ENCODE peak calls at places on chromosomes 1 and 21, in seven cellular contexts. S, Y, J, V, Q, O and C are unnamed samples.

GRCh38 chr21:17003763-17004373 is 509.0 kb upstream of the CXADR start:
- DNase-seq in S (no peak), Y (no peak), J (peak), V (no peak), Q (peak), O (no peak), C (no peak)

GRCh38 chr1:219412772-219413171 is 200.1 kb downstream of the ZC3H11B start:
- DNase-seq in S (no peak), Y (no peak), J (peak), V (no peak), Q (no peak), O (no peak), C (no peak)

GRCh38 chr1:187038789-187039188 is 210.0 kb downstream of the PLA2G4A start:
- DNase-seq in S (no peak), Y (peak), J (peak), V (no peak), Q (no peak), O (no peak), C (no peak)

GRCh38 chr1:78491311-78492071 is 717 bp downstream of the PTGFR start:
- DNase-seq in S (no peak), Y (no peak), J (peak), V (no peak), Q (peak), O (no peak), C (no peak)

GRCh38 chr1:36464605-36465393 is 615 bp upstream of the MRPS15 start:
- DNase-seq in S (no peak), Y (no peak), J (peak), V (no peak), Q (no peak), O (no peak), C (no peak)

GRCh38 chr1:68955424-68955823 is 458.5 kb upstream of the DEPDC1 start:
- DNase-seq in S (no peak), Y (no peak), J (peak), V (no peak), Q (no peak), O (no peak), C (no peak)

GRCh38 chr1:21517660-21518480 is 8.6 kb downstream of the ALPL start:
- DNase-seq in S (no peak), Y (no peak), J (no peak), V (no peak), Q (no peak), O (no peak), C (no peak)

GRCh38 chr1:53046930-53047329 is 15.1 kb upstream of the PODN start:
- DNase-seq in S (no peak), Y (no peak), J (peak), V (no peak), Q (peak), O (no peak), C (no peak)

GRCh38 chr1:172086137-172086536 is 244.8 kb downstream of the DNM3 start:
- DNase-seq in S (no peak), Y (no peak), J (no peak), V (no peak), Q (no peak), O (no peak), C (no peak)

GRCh38 chr1:53370369-53370961 is 42.6 kb upstream of the LRP8 start:
- DNase-seq in S (no peak), Y (no peak), J (no peak), V (no peak), Q (no peak), O (no peak), C (peak)

GRCh38 chr1:153394391-153394790 is 3.5 kb upstream of the S100A8 start:
- DNase-seq in S (no peak), Y (no peak), J (no peak), V (no peak), Q (no peak), O (no peak), C (no peak)

GRCh38 chr1:186503210-186503609 is 42.3 kb upstream of the PDC start:
- DNase-seq in S (no peak), Y (no peak), J (no peak), V (no peak), Q (peak), O (no peak), C (no peak)

GRCh38 chr1:185054365-185055060 is 9.2 kb downstream of the RNF2 start:
- DNase-seq in S (no peak), Y (no peak), J (no peak), V (no peak), Q (no peak), O (no peak), C (peak)

GRCh38 chr1:57623039-57623790 is 199.4 kb upstream of the DAB1 start:
- DNase-seq in S (no peak), Y (no peak), J (peak), V (no peak), Q (no peak), O (peak), C (no peak)

GRCh38 chr1:62306065-62306464 is 13.2 kb downstream of the KANK4 start:
- DNase-seq in S (no peak), Y (no peak), J (no peak), V (no peak), Q (no peak), O (no peak), C (no peak)

GRCh38 chr21:39712976-39713375 is 32.0 kb upstream of the IGSF5 start:
- DNase-seq in S (no peak), Y (no peak), J (no peak), V (no peak), Q (no peak), O (no peak), C (no peak)

GRCh38 chr1:56375184-56375837 is 204.1 kb downstream of the PLPP3 start:
- DNase-seq in S (no peak), Y (no peak), J (peak), V (no peak), Q (no peak), O (no peak), C (no peak)

GRCh38 chr1:228274452-228275153 is 66.8 kb downstream of the OBSCN start:
- DNase-seq in S (peak), Y (no peak), J (no peak), V (no peak), Q (no peak), O (no peak), C (no peak)

GRCh38 chr1:9410737-9411297 is 118.1 kb downstream of the SPSB1 start:
- DNase-seq in S (no peak), Y (peak), J (peak), V (no peak), Q (peak), O (no peak), C (no peak)

GRCh38 chr1:22259581-22260282 is 116.8 kb upstream of the WNT4 start:
- DNase-seq in S (peak), Y (no peak), J (peak), V (no peak), Q (peak), O (no peak), C (no peak)

GRCh38 chr1:37734629-37735591 is 30.0 kb downstream of the EPHA10 start:
- DNase-seq in S (no peak), Y (no peak), J (no peak), V (no peak), Q (no peak), O (no peak), C (peak)

GRCh38 chr1:77639056-77639455 is 43.4 kb downstream of the ZZZ3 start:
- DNase-seq in S (no peak), Y (no peak), J (peak), V (no peak), Q (no peak), O (no peak), C (no peak)

GRCh38 chr1:161164901-161165620 is 1.2 kb upstream of the PPOX start:
- DNase-seq in S (no peak), Y (no peak), J (no peak), V (no peak), Q (no peak), O (no peak), C (no peak)

GRCh38 chr1:243268284-243268653 is 12.4 kb downstream of the SDCCAG8 start:
- DNase-seq in S (no peak), Y (peak), J (peak), V (no peak), Q (peak), O (no peak), C (no peak)

GRCh38 chr1:87150143-87150542 is 178.5 kb upstream of the LMO4 start:
- DNase-seq in S (no peak), Y (no peak), J (no peak), V (no peak), Q (no peak), O (no peak), C (no peak)

GRCh38 chr1:153685578-153686340 is 7.3 kb downstream of the NPR1 start:
- DNase-seq in S (peak), Y (no peak), J (no peak), V (no peak), Q (no peak), O (no peak), C (no peak)

GRCh38 chr1:97792655-97793054 is 128.2 kb downstream of the DPYD start:
- DNase-seq in S (no peak), Y (no peak), J (no peak), V (no peak), Q (no peak), O (no peak), C (no peak)

GRCh38 chr1:25222606-25223005 is 9.7 kb downstream of the SYF2 start:
- DNase-seq in S (no peak), Y (no peak), J (no peak), V (no peak), Q (no peak), O (no peak), C (no peak)

GRCh38 chr1:33455537-33456301 is 16.7 kb upstream of the ZSCAN20 start:
- DNase-seq in S (no peak), Y (peak), J (peak), V (no peak), Q (peak), O (peak), C (no peak)

GRCh38 chr1:85661767-85662166 is 46.5 kb downstream of the ZNHIT6 start:
- DNase-seq in S (peak), Y (no peak), J (no peak), V (no peak), Q (no peak), O (no peak), C (no peak)

GRCh38 chr1:93051961-93052360 is 27.1 kb upstream of the MTF2 start:
- DNase-seq in S (no peak), Y (no peak), J (no peak), V (no peak), Q (no peak), O (no peak), C (no peak)

DNA sequence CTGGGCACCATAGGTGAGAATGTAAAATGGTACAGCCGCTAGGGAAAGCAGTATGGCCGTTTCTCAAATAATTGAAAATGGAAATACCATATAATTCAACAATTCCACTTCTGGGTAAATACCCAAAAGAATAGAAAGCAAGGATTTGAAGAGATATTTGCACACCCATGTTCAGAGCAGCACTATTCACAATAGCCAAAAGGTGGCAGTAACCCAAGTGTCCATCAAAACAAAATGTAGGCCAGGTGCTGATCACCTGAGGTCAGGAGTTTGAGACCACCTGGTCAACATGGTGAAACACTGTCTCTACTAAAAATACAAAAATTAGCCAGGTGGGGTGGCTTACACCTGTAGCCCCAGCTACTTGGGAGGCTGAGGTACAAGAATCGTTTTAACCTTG is 62.1 kb downstream of the OLIG1 start:
- DNase-seq in S (no peak), Y (no peak), J (no peak), V (no peak), Q (no peak), O (no peak), C (no peak)
- TF ChIP-seq CTCF in S (no peak), Y (peak), J (peak), V (peak), Q (peak), O (no peak), C (peak)

GRCh38 chr1:178192686-178193085 is 98.8 kb downstream of the RASAL2 start:
- DNase-seq in S (no peak), Y (no peak), J (peak), V (no peak), Q (peak), O (no peak), C (no peak)

GRCh38 chr1:178188306-178188705 is 94.4 kb downstream of the RASAL2 start:
- DNase-seq in S (no peak), Y (no peak), J (no peak), V (no peak), Q (no peak), O (no peak), C (no peak)

DNA sequence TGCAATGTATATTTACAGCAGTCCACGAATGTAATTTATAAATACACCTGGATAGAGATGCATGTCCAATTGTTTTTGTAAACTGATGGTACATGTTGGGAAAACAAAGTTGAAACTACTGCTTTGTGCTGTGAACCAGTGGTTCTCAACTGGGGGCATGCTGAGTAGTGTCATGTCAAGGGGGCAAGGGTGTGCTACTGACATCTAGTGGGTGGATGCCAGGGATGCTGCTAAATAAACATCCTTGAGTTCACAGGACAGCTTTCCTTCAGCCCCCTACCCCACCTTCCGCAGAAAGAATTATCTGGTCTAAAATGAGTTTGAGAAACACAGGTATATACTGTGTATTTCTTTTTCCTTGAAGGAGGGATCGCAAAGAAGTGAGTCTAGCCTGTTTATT is 95.9 kb downstream of the RASAL2 start:
- DNase-seq in S (no peak), Y (peak), J (peak), V (no peak), Q (peak), O (no peak), C (no peak)
- TF ChIP-seq CTCF in S (peak), Y (peak), J (peak), V (no peak), Q (peak), O (peak), C (peak)

GRCh38 chr1:10588640-10589039 is 113.9 kb downstream of the PEX14 start:
- DNase-seq in S (no peak), Y (no peak), J (no peak), V (no peak), Q (no peak), O (no peak), C (no peak)
- TF ChIP-seq CTCF in S (no peak), Y (no peak), J (no peak), V (no peak), Q (no peak), O (no peak), C (no peak)

GRCh38 chr1:193019442-193020026 is 39.6 kb downstream of the UCHL5 start:
- DNase-seq in S (no peak), Y (peak), J (peak), V (no peak), Q (peak), O (no peak), C (no peak)
- TF ChIP-seq CTCF in S (peak), Y (peak), J (peak), V (peak), Q (peak), O (peak), C (peak)

GRCh38 chr1:18183477-18183974 is 75.9 kb downstream of the IGSF21 start:
- DNase-seq in S (no peak), Y (no peak), J (no peak), V (no peak), Q (no peak), O (no peak), C (no peak)
- TF ChIP-seq CTCF in S (no peak), Y (no peak), J (no peak), V (no peak), Q (no peak), O (no peak), C (no peak)